ENCODE peak calls at places on chromosome 20, in five cellular contexts. A is naive thymus-derived CD4-positive, alpha-beta T cell; R is CD8-positive, alpha-beta T cell; J is cardiac muscle cell; X is mesenchymal stem cell. K is an unnamed sample.

GRCh38 chr20:46199198-46199597 is 81.1 kb downstream of the CD40 start:
- DNase-seq in R (no peak), X (no peak), A (no peak), J (peak; percentile 35), K (no peak)

GRCh38 chr20:13333793-13334192 is 112.7 kb downstream of the ISM1 start:
- DNase-seq in A (no peak), R (no peak), X (no peak), J (no peak), K (no peak)

GRCh38 chr20:43383026-43383795 is 74.5 kb upstream of the SRSF6 start:
- DNase-seq in R (no peak), J (no peak), A (no peak), X (no peak), K (no peak)

GRCh38 chr20:51768759-51769517 is 748 bp upstream of the ATP9A start:
- DNase-seq in A (no peak), R (no peak), X (no peak), J (no peak), K (no peak)

GRCh38 chr20:14332796-14333345 is 4.5 kb downstream of the FLRT3 start:
- DNase-seq in A (no peak), R (no peak), J (no peak), X (no peak), K (no peak)

GRCh38 chr20:57651977-57652864 is 32.0 kb upstream of the ZBP1 start:
- DNase-seq in A (no peak), X (no peak), R (no peak), J (no peak), K (no peak)

GRCh38 chr20:19932170-19932667 is 84.9 kb upstream of the NAA20 start:
- DNase-seq in R (no peak), J (no peak), A (no peak), X (peak; percentile 93), K (no peak)

GRCh38 chr20:709421-709820 is 33.8 kb upstream of the SCRT2 start:
- DNase-seq in A (no peak), X (no peak), J (no peak), R (no peak), K (no peak)

GRCh38 chr20:14210146-14210545 is 127.3 kb downstream of the FLRT3 start:
- DNase-seq in A (no peak), J (no peak), X (no peak), R (no peak), K (no peak)

GRCh38 chr20:42027746-42028268 is 409.6 kb upstream of the CHD6 start:
- DNase-seq in X (no peak), A (no peak), J (no peak), R (no peak), K (no peak)

GRCh38 chr20:61896058-61896961 is 169.4 kb downstream of the TAF4 start:
- DNase-seq in J (peak; percentile 69), R (no peak), A (peak; percentile 12), X (peak; percentile 48), K (no peak)

GRCh38 chr20:3068986-3069900 is 2.2 kb upstream of the OXT start:
- DNase-seq in X (no peak), J (no peak), A (peak; percentile 73), R (no peak), K (no peak)

GRCh38 chr20:14235355-14235754 is 102.1 kb downstream of the FLRT3 start:
- DNase-seq in R (no peak), X (peak; percentile 17), J (no peak), A (no peak), K (no peak)

GRCh38 chr20:52996726-52997125 is 24.6 kb downstream of the TSHZ2 start:
- DNase-seq in A (no peak), J (no peak), X (no peak), R (no peak), K (no peak)

GRCh38 chr20:62551408-62552323 is 75.9 kb upstream of the GATA5 start:
- DNase-seq in R (no peak), A (peak; percentile 7), J (peak; percentile 66), X (no peak), K (no peak)

GRCh38 chr20:46307999-46308257 is 370 bp downstream of the CDH22 start:
- DNase-seq in R (no peak), J (no peak), A (no peak), X (no peak), K (no peak)

GRCh38 chr20:59578602-59579403 is 25.5 kb upstream of the PHACTR3 start:
- DNase-seq in R (no peak), X (no peak), A (no peak), J (no peak), K (no peak)

GRCh38 chr20:40255368-40255767 is 433.7 kb downstream of the MAFB start:
- DNase-seq in A (no peak), X (no peak), J (no peak), R (no peak), K (no peak)

GRCh38 chr20:35018578-35019371 is 63.1 kb downstream of the MYH7B start:
- DNase-seq in J (no peak), R (no peak), A (no peak), X (no peak), K (no peak)
- H3K36me3 ChIP-seq in J (peaks cover 13% of the 10 kb centered on the region), R (peaks cover 56% of the 10 kb centered on the region), A (no peaks in the 10 kb centered on the region), X (peaks cover 80% of the 10 kb centered on the region), K (peaks cover 23% of the 10 kb centered on the region)

GRCh38 chr20:31567380-31567720 is 37.7 kb upstream of the ID1 start:
- DNase-seq in X (no peak), R (no peak), J (no peak), A (no peak), K (no peak)

GRCh38 chr20:31564284-31564683 is 40.8 kb upstream of the ID1 start:
- DNase-seq in R (no peak), J (no peak), X (no peak), A (no peak), K (no peak)

GRCh38 chr20:31566658-31567379 is 38.3 kb upstream of the ID1 start:
- DNase-seq in X (no peak), R (no peak), A (no peak), J (no peak), K (no peak)

GRCh38 chr20:31566332-31566657 is 38.8 kb upstream of the ID1 start:
- DNase-seq in J (no peak), A (no peak), R (no peak), X (no peak), K (no peak)

DNA sequence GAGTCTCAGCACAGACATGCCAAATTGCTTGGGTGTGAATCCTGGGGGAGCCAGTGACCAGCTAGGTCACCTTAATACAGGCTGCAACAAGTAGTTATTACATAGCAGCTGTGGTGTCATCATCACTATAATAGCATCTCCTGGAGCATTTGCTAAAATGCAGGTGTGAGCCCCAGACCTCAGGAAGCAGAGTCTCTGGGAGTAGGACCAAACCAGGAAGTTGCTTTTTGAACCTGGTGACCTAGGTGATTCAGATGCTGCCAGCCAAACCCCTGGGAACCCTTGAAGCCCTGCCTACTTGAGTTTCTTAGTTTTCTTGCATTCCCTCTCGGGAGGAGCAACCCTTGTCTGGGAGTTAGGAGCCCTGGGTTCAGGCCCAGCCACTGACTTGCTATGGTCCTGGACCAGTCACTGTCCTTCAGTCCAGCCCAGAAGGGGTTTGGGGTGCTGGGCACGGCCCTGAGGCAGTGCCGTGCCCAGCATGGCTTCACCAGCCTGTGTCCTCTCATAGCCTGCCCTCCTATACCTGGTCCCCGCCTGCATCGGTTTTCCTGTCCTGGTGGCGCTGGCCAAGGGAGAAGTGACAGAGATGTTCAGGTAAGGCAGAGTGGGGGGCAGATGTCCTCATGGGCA is 39.3 kb upstream of the ID1 start:
- DNase-seq in X (no peak), A (no peak), J (no peak), R (no peak), K (no peak)
- H3K4me1 ChIP-seq in X (peaks cover 56% of the 10 kb centered on the region), A (peaks cover 4% of the 10 kb centered on the region), J (peaks cover 13% of the 10 kb centered on the region), R (peaks cover 4% of the 10 kb centered on the region), K (no peaks in the 10 kb centered on the region)

DNA sequence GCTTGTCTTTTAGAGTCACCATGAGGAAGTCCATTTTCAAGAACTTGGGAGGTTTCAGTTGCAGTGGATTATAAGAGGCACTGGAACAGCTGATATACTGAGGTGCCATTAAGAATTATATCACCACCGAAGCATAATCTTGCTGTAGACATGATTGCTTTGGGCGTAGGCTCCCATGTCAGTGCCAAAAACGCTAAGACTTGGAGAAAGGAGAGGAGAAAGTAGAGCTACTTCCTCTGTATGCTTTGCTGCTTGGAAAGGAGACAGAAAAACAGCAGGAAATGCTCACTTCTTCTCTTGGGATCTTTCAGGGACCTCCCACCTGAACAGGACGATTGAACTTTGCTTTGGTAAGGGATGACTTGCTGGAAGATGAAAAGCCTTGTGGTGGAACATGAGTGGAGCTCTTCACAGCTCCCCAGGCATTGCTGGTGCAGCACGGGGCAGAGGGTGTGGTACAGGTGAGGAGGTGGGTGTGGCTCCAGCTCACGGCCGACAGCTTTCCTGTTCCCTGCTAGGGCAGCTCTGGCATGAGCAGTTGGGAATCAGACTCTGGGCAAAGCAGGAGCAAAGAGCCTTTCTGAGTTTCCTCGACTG is 190.4 kb upstream of the JAG1 start:
- DNase-seq in R (no peak), X (peak; percentile 6), J (no peak), A (no peak), K (no peak)
- H3K27ac ChIP-seq in R (no peak overlapping the region), X (peak overlapping the region; percentile 89), J (no peak overlapping the region), A (no peak overlapping the region), K (no peak overlapping the region)

GRCh38 chr20:37202267-37202943 is 23.1 kb upstream of the MROH8 start:
- DNase-seq in J (peak; percentile 65), A (peak; percentile 20), X (peak; percentile 97), R (no peak), K (no peak)
- H3K36me3 ChIP-seq in J (peaks cover 44% of the 10 kb centered on the region), A (peaks cover 60% of the 10 kb centered on the region), X (peaks cover 80% of the 10 kb centered on the region), R (peaks cover 59% of the 10 kb centered on the region), K (peaks cover 58% of the 10 kb centered on the region)

GRCh38 chr20:24986436-24987015 is 6.0 kb downstream of the APMAP start:
- DNase-seq in J (no peak), A (no peak), R (no peak), X (no peak), K (no peak)
- H3K4me1 ChIP-seq in J (peaks cover under 1% of the 10 kb centered on the region), A (peaks cover 82% of the 10 kb centered on the region), R (peaks cover 57% of the 10 kb centered on the region), X (peaks cover 3% of the 10 kb centered on the region), K (peaks cover 80% of the 10 kb centered on the region)

GRCh38 chr20:23636908-23637281 is 860 bp downstream of the CST3 start:
- DNase-seq in R (no peak), X (no peak), J (no peak), A (no peak), K (no peak)

GRCh38 chr20:23634985-23635767 is 2.6 kb downstream of the CST3 start:
- DNase-seq in J (no peak), X (no peak), R (no peak), A (no peak), K (no peak)

GRCh38 chr20:23638309-23638708 is 554 bp upstream of the CST3 start:
- DNase-seq in J (no peak), A (no peak), X (no peak), R (no peak), K (no peak)

GRCh38 chr20:23637282-23638221 is at the start of gene CST3:
- DNase-seq in A (no peak), R (no peak), X (peak; percentile 89), J (peak; percentile 85), K (no peak)

GRCh38 chr20:23636182-23636907 is 1.4 kb downstream of the CST3 start:
- DNase-seq in R (no peak), J (no peak), X (no peak), A (no peak), K (no peak)
- H3K27ac ChIP-seq in R (no peak overlapping the region), J (no peak overlapping the region), X (peak overlapping the region; percentile 1), A (no peak overlapping the region), K (peak overlapping the region; percentile 43)

DNA sequence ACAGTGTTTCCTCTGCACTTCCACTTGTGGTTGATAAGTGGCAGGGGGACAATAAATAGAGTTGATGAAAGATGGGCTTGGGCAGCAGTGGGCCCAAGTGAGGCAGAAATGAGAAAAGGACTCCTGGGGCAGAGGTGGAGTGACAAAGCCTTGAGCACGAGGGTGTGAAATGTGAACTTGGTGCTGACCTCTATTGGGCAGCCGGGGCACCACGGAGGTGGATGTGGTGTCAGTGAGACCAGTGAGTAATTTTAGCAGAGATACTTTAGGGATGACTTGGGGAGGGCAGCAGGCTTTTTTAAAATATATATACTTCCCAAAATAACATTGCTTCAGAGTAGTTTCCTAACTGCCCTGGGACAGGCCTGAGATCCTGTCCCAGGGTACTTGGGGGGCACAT is 30.6 kb upstream of the MYLK2 start:
- DNase-seq in A (no peak), R (no peak), X (no peak), J (peak; percentile 36), K (no peak)
- H3K36me3 ChIP-seq in A (no peaks in the 10 kb centered on the region), R (no peaks in the 10 kb centered on the region), X (peaks cover 20% of the 10 kb centered on the region), J (peaks cover 22% of the 10 kb centered on the region), K (no peaks in the 10 kb centered on the region)